ENCODE peak calls at places on chromosome 13, in four cellular contexts. One of them, this sample, is unnamed.

GRCh38 chr13:97142452-97142851 is 79.7 kb upstream of the MBNL2 start:
- DNase-seq in uterus: no peak
- DNase-seq in right lobe of liver: peak
- DNase-seq in tibial nerve: no peak
- DNase-seq in this sample: no peak

GRCh38 chr13:42377640-42378382 is 105.9 kb downstream of the AKAP11 start:
- DNase-seq in uterus: no peak
- DNase-seq in right lobe of liver: no peak
- DNase-seq in tibial nerve: no peak
- DNase-seq in this sample: no peak

GRCh38 chr13:67119481-67119883 is 110.7 kb downstream of the PCDH9 start:
- DNase-seq in uterus: no peak
- DNase-seq in right lobe of liver: no peak
- DNase-seq in tibial nerve: no peak
- DNase-seq in this sample: no peak

GRCh38 chr13:109226631-109227030 is 559.8 kb downstream of the IRS2 start:
- DNase-seq in uterus: no peak
- DNase-seq in right lobe of liver: no peak
- DNase-seq in tibial nerve: no peak
- DNase-seq in this sample: no peak

GRCh38 chr13:51804295-51805172 is 571 bp upstream of the DHRS12 start:
- DNase-seq in uterus: no peak
- DNase-seq in right lobe of liver: no peak
- DNase-seq in tibial nerve: no peak
- DNase-seq in this sample: no peak

GRCh38 chr13:111395511-111396393 is 75.3 kb downstream of the TEX29 start:
- DNase-seq in uterus: no peak
- DNase-seq in right lobe of liver: peak
- DNase-seq in tibial nerve: no peak
- DNase-seq in this sample: no peak

GRCh38 chr13:29125934-29126424 is 305.8 kb downstream of the MTUS2 start:
- DNase-seq in uterus: no peak
- DNase-seq in right lobe of liver: no peak
- DNase-seq in tibial nerve: no peak
- DNase-seq in this sample: no peak

GRCh38 chr13:78060966-78061365 is 142.3 kb upstream of the EDNRB start:
- DNase-seq in uterus: no peak
- DNase-seq in right lobe of liver: no peak
- DNase-seq in tibial nerve: no peak
- DNase-seq in this sample: no peak

GRCh38 chr13:110014719-110015118 is 228.3 kb upstream of the IRS2 start:
- DNase-seq in uterus: no peak
- DNase-seq in right lobe of liver: no peak
- DNase-seq in tibial nerve: no peak
- DNase-seq in this sample: no peak

GRCh38 chr13:72651196-72651595 is 76.2 kb downstream of the MZT1 start:
- DNase-seq in uterus: no peak
- DNase-seq in right lobe of liver: no peak
- DNase-seq in tibial nerve: no peak
- DNase-seq in this sample: no peak
- TF ChIP-seq CTCF in uterus: no peak
- TF ChIP-seq CTCF in right lobe of liver: peak
- TF ChIP-seq CTCF in tibial nerve: no peak
- TF ChIP-seq CTCF in this sample: no peak

DNA sequence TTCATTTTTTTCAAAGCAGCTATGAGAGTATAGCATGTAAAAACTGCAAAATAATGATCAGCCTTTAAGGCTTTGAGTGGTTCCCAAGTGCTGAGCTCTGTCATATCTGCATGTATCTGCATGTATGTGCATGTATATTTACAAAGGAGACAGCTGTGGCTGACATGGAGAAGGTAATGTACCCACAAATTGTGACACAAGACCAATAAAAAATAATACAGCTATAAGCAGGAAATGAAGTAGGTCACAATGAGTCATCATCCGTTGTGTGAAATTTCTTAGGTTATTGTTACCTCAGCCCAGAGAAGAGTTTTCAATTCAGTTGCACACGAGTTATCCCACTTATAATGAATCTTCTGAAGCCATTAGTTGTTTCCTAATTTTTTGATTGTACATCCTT is 60.9 kb upstream of the MED4 start:
- DNase-seq in uterus: no peak
- DNase-seq in right lobe of liver: no peak
- DNase-seq in tibial nerve: no peak
- DNase-seq in this sample: no peak
- TF ChIP-seq POLR2A in uterus: no peak
- TF ChIP-seq POLR2A in right lobe of liver: no peak
- TF ChIP-seq POLR2A in tibial nerve: no peak
- TF ChIP-seq POLR2A in this sample: no peak

GRCh38 chr13:20828540-20829364 is 55.0 kb upstream of the EEF1AKMT1 start:
- DNase-seq in uterus: no peak
- DNase-seq in right lobe of liver: no peak
- DNase-seq in tibial nerve: no peak
- DNase-seq in this sample: no peak

GRCh38 chr13:20831254-20831653 is 57.5 kb upstream of the EEF1AKMT1 start:
- DNase-seq in uterus: no peak
- DNase-seq in right lobe of liver: no peak
- DNase-seq in tibial nerve: no peak
- DNase-seq in this sample: no peak

GRCh38 chr13:20832861-20833260 is 59.1 kb upstream of the EEF1AKMT1 start:
- DNase-seq in uterus: no peak
- DNase-seq in right lobe of liver: no peak
- DNase-seq in tibial nerve: no peak
- DNase-seq in this sample: no peak

GRCh38 chr13:20833900-20834679 is 60.3 kb upstream of the EEF1AKMT1 start:
- DNase-seq in uterus: no peak
- DNase-seq in right lobe of liver: no peak
- DNase-seq in tibial nerve: no peak
- DNase-seq in this sample: no peak

GRCh38 chr13:20831933-20832332 is 58.2 kb upstream of the EEF1AKMT1 start:
- DNase-seq in uterus: no peak
- DNase-seq in right lobe of liver: no peak
- DNase-seq in tibial nerve: no peak
- DNase-seq in this sample: no peak
- H3K4me3 ChIP-seq in uterus: no peak
- H3K4me3 ChIP-seq in right lobe of liver: no peak
- H3K4me3 ChIP-seq in tibial nerve: no peak
- H3K4me3 ChIP-seq in this sample: no peak

GRCh38 chr13:72696590-72696989 is 30.8 kb downstream of the MZT1 start:
- DNase-seq in uterus: no peak
- DNase-seq in right lobe of liver: no peak
- DNase-seq in tibial nerve: no peak
- DNase-seq in this sample: no peak
- TF ChIP-seq CTCF in uterus: no peak
- TF ChIP-seq CTCF in right lobe of liver: peak
- TF ChIP-seq CTCF in tibial nerve: no peak
- TF ChIP-seq CTCF in this sample: peak

DNA sequence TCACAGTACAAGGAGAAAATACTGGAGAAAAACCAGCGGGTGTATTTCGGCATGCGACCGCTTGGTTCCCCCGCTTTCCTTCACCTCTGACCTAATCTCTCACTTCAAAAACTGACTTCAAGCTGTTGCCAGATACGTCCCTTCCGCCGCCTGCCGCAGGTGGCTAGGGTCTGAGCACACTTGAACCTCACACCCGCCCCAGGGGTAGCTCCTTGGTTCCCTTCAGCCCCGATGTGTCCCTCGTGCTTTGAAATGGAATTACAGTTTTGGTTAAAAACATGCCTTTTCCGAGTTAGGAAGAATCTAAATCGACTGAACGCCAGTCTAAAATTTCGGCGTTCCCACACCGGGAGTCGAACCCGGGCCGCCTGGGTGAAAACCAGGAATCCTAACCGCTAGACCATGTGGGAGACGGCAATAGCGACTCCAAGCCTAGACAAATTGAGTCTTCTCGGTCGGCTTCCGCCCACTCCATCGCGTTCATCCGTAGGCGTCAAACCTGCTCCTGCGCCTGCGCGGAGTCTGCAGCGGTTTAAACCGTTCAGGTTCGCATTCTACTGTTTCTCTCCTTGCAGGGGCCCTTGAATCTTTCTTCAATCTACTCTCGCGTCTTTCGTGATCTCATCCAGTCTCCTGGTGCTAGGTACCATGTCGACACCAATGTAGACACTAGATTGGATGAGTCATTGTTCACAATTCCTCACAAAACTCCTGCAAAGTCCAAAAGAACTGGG is 71.5 kb downstream of the NUFIP1 start:
- DNase-seq in uterus: peak
- DNase-seq in right lobe of liver: peak
- DNase-seq in tibial nerve: peak
- DNase-seq in this sample: peak
- TF ChIP-seq POLR2A in uterus: peak
- TF ChIP-seq POLR2A in right lobe of liver: no peak
- TF ChIP-seq POLR2A in tibial nerve: peak
- TF ChIP-seq POLR2A in this sample: no peak

DNA sequence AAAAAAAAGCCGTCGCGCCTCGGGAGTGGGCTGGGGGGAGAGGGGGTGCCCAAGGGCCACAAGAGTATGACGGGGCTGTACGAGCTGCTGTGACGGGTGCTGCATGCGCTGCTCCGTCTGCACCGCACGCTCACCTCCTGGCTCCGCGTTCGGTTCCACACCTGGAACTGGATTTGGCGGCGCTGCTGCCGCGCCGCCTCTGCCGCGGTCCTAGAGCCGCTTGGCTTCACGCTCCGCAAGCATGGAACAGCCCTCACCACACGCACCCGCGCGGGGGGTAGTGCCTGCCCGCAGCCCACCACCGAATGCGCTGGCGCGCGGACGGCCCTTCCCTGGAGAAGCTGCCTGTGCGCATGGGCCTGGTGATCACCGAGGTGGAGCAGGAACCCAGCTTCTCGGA is 18.8 kb downstream of the C1QTNF9 start:
- DNase-seq in uterus: no peak
- DNase-seq in right lobe of liver: no peak
- DNase-seq in tibial nerve: no peak
- DNase-seq in this sample: peak
- H3K4me3 ChIP-seq in uterus: no peak
- H3K4me3 ChIP-seq in right lobe of liver: no peak
- H3K4me3 ChIP-seq in tibial nerve: no peak
- H3K4me3 ChIP-seq in this sample: peak

DNA sequence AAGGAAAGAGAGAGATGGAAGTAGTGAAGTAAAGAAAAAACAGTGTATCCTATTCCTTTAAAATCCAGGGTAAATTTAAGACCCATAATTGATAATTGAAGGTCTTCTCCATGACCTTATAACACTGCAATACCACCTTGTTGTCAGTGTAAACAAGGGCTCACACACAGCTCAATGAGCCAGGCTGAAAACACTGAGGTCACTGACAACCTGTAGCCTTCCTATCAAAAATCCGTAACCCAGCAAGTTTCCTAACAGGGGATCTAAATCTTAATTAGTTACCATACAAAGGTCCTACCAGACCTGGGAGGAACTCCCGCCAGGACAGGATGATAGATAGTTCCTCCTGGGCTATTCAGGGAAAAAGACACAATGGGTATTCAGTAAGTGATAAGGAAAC is 1677.1 kb downstream of the OLFM4 start:
- DNase-seq in uterus: no peak
- DNase-seq in right lobe of liver: no peak
- DNase-seq in tibial nerve: no peak
- DNase-seq in this sample: no peak
- TF ChIP-seq CTCF in uterus: no peak
- TF ChIP-seq CTCF in right lobe of liver: no peak
- TF ChIP-seq CTCF in tibial nerve: no peak
- TF ChIP-seq CTCF in this sample: no peak

This sample was measured in esophagus muscularis mucosa.